ENCODE peak calls at places on chromosomes 1 and 21, in seven cellular contexts. G, M, C, Z, X, V and I are unnamed samples. For H3K79me1 and H3K4me1, the result is how much of the 10 kb centered on the place peaks cover.

GRCh38 chr1:223341111-223341510 is 22.9 kb downstream of the SUSD4 start:
- DNase-seq in G (no peak), C (peak), V (no peak), Z (no peak), X (no peak), M (no peak), I (no peak)

GRCh38 chr1:169797281-169797680 is 2.6 kb upstream of the METTL18 start:
- DNase-seq in V (no peak), X (no peak), G (no peak), M (no peak), Z (no peak), C (no peak), I (no peak)

GRCh38 chr1:29521846-29522580 is 285.7 kb downstream of the PTPRU start:
- DNase-seq in V (no peak), Z (no peak), G (no peak), M (peak), X (no peak), C (no peak), I (no peak)

GRCh38 chr1:109567823-109568222 is 19.4 kb downstream of the GNAI3 start:
- DNase-seq in G (no peak), C (no peak), M (no peak), V (no peak), Z (no peak), X (no peak), I (no peak)

GRCh38 chr21:45308211-45309068 is 20.7 kb upstream of the POFUT2 start:
- DNase-seq in C (peak), G (no peak), M (no peak), Z (no peak), X (no peak), V (no peak), I (peak)

GRCh38 chr1:155184351-155184811 is 10.7 kb downstream of the TRIM46 start:
- DNase-seq in C (no peak), M (no peak), G (no peak), X (no peak), Z (no peak), V (no peak), I (no peak)

GRCh38 chr1:205375816-205376545 is 19.3 kb upstream of the KLHDC8A start:
- DNase-seq in C (peak), X (peak), Z (no peak), G (peak), M (peak), V (no peak), I (peak)

GRCh38 chr1:211017066-211017691 is 116.8 kb downstream of the KCNH1 start:
- DNase-seq in Z (peak), V (no peak), G (peak), X (no peak), M (no peak), C (peak), I (peak)

GRCh38 chr1:53090227-53091147 is 28.5 kb downstream of the PODN start:
- DNase-seq in C (no peak), M (no peak), X (no peak), V (no peak), G (no peak), Z (peak), I (no peak)

GRCh38 chr1:200081151-200081981 is 53.9 kb downstream of the NR5A2 start:
- DNase-seq in M (no peak), G (peak), V (no peak), C (no peak), Z (no peak), X (peak), I (no peak)

GRCh38 chr1:215526147-215526845 is 40.8 kb upstream of the KCTD3 start:
- DNase-seq in G (peak), C (peak), M (no peak), X (peak), V (no peak), Z (no peak), I (peak)

GRCh38 chr1:36950588-36950987 is 83.7 kb downstream of the GRIK3 start:
- DNase-seq in G (no peak), Z (no peak), X (no peak), M (no peak), C (no peak), V (no peak), I (no peak)

GRCh38 chr1:109579044-109579443 is 30.6 kb downstream of the GNAI3 start:
- DNase-seq in M (no peak), X (no peak), Z (no peak), G (no peak), C (peak), V (no peak), I (no peak)

DNA sequence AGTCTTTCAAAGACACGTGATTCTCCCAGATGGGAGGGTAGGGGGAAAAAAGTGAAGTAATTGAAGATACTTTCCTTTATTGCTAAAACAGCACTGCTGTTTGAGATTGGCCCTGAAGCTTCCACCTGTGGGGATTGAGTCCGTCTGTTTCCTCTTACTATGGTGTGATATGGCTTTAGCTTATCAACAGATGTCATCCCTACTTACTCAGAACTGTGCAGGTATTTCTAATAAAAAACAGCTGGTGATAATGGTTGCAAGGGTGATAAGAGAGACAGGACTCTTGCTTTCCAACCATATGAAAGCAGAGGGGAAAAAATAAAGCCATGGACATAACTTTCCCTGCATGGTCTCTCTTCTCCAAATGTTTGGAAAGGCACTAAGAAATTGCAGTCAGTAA is 41.7 kb upstream of the C8B start:
- DNase-seq in G (no peak), Z (no peak), V (no peak), X (no peak), M (no peak), C (no peak), I (no peak)
- H3K79me1 ChIP-seq in G (under half), Z (under half), V (under half), X (under half), M (under half), C (under half), I (under half)

GRCh38 chr1:3454811-3455618 is 550 bp downstream of the ARHGEF16 start:
- DNase-seq in X (peak), G (peak), C (no peak), M (peak), V (peak), Z (peak), I (peak)
- H3K4me1 ChIP-seq in X (under half), G (under half), C (under half), M (under half), V (under half), Z (under half), I (under half)

GRCh38 chr1:207910678-207911354 is at the start of gene CD34:
- DNase-seq in X (peak), Z (no peak), M (peak), V (no peak), C (no peak), G (peak), I (no peak)
- H3K79me1 ChIP-seq in X (under half), Z (under half), M (under half), V (under half), C (under half), G (under half), I (under half)

DNA sequence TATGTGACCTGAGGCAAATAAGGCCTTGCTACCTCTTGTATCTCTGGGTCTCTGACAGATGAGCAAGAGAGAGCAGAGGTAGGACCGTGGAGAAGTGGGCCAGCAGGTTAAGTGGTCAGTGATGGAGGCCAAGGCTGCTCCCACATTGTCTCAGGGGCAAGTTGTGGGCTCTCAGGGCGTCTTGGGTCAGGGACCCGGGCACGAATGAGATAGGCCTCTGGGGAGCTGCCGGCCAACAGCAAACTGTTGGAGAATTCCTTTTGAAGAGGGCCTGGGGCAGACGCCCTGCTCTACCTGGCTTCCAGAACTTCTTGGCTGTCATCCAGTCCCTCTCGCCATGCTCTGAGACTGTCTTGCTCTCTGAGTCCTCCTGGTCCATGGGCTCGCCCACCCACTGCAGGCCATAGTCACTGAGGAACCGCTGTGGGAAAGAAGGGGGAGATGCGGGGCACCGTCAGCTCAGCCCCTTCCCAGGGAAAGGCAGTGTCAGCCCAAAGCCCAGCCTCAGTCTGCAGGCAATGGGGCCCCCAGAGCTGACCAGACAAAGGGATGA is 12.4 kb downstream of the UBXN11 start:
- DNase-seq in X (no peak), C (no peak), Z (no peak), V (no peak), M (no peak), G (no peak), I (no peak)
- H3K4me1 ChIP-seq in X (under half), C (under half), Z (under half), V (under half), M (under half), G (under half), I (under half)

GRCh38 chr1:157641177-157641576 is 43.3 kb upstream of the FCRL4 start:
- DNase-seq in C (no peak), Z (no peak), X (no peak), V (no peak), M (no peak), G (no peak), I (no peak)
- H3K79me1 ChIP-seq in C (under half), Z (under half), X (under half), V (under half), M (under half), G (under half), I (under half)